ENCODE peak calls at places on chromosome 15, in nine cellular contexts. Z is tibial nerve, M is body of pancreas, B is Peyer's patch, G is gastrocnemius medialis, R is heart left ventricle, Q is prostate gland, N is breast epithelium, H is sigmoid colon. F is an unnamed sample. For H3K4me1, the result is how much of the 10 kb centered on the place peaks cover.

GRCh38 chr15:81010086-81010485 is 9.4 kb downstream of the TLNRD1 start:
- DNase-seq in Z (no peak), M (no peak), B (no peak), G (no peak), R (no peak), Q (no peak), N (no peak), H (no peak), F (no peak)

GRCh38 chr15:40306371-40306770 is 1.4 kb downstream of the PLCB2 start:
- DNase-seq in Z (no peak), M (peak), B (no peak), G (no peak), R (no peak), Q (no peak), N (no peak), H (peak), F (no peak)

GRCh38 chr15:73809728-73810501 is 56.8 kb upstream of the INSYN1 start:
- DNase-seq in Z (no peak), M (peak), B (no peak), G (no peak), R (peak), Q (no peak), N (no peak), H (no peak), F (peak)

GRCh38 chr15:66841953-66842681 is 140.1 kb downstream of the SMAD6 start:
- DNase-seq in Z (peak), M (peak), B (peak), G (peak), R (peak), Q (peak), N (peak), H (peak), F (peak)

GRCh38 chr15:70714575-70714974 is 48.8 kb downstream of the UACA start:
- DNase-seq in Z (no peak), M (no peak), B (no peak), G (no peak), R (no peak), Q (peak), N (no peak), H (no peak), F (no peak)

GRCh38 chr15:89781891-89782618 is 5.9 kb downstream of the MESP2 start:
- DNase-seq in Z (no peak), M (peak), B (no peak), G (no peak), R (no peak), Q (no peak), N (no peak), H (no peak), F (peak)

GRCh38 chr15:36632196-36632595 is 52.8 kb downstream of the CDIN1 start:
- DNase-seq in Z (no peak), M (no peak), B (no peak), G (no peak), R (no peak), Q (no peak), N (no peak), H (no peak), F (no peak)

GRCh38 chr15:91752081-91752810 is 101.3 kb upstream of the SLCO3A1 start:
- DNase-seq in Z (no peak), M (no peak), B (no peak), G (no peak), R (no peak), Q (no peak), N (no peak), H (no peak), F (no peak)

GRCh38 chr15:77181305-77182074 is 110.6 kb upstream of the TSPAN3 start:
- DNase-seq in Z (no peak), M (no peak), B (peak), G (no peak), R (no peak), Q (no peak), N (no peak), H (no peak), F (no peak)

GRCh38 chr15:59296181-59296617 is 76.5 kb downstream of the MYO1E start:
- DNase-seq in Z (no peak), M (peak), B (no peak), G (peak), R (no peak), Q (no peak), N (no peak), H (no peak), F (no peak)

GRCh38 chr15:41620536-41621199 is 39.5 kb upstream of the MGA start:
- DNase-seq in Z (no peak), M (no peak), B (peak), G (no peak), R (no peak), Q (no peak), N (no peak), H (no peak), F (no peak)

GRCh38 chr15:68721886-68722285 is 98.8 kb downstream of the ANP32A start:
- DNase-seq in Z (no peak), M (no peak), B (no peak), G (no peak), R (no peak), Q (no peak), N (no peak), H (no peak), F (no peak)

GRCh38 chr15:78092111-78093041 is at the start of gene SH2D7:
- DNase-seq in Z (no peak), M (no peak), B (no peak), G (no peak), R (peak), Q (no peak), N (no peak), H (peak), F (no peak)

GRCh38 chr15:70560617-70561328 is 202.6 kb downstream of the UACA start:
- DNase-seq in Z (no peak), M (no peak), B (no peak), G (no peak), R (no peak), Q (no peak), N (no peak), H (peak), F (no peak)

GRCh38 chr15:40821195-40821594 is 7.3 kb downstream of the PPP1R14D start:
- DNase-seq in Z (no peak), M (no peak), B (no peak), G (no peak), R (no peak), Q (no peak), N (no peak), H (no peak), F (no peak)

GRCh38 chr15:52098328-52098727 is 14.2 kb downstream of the BCL2L10 start:
- DNase-seq in Z (no peak), M (no peak), B (no peak), G (no peak), R (no peak), Q (no peak), N (no peak), H (no peak), F (no peak)

GRCh38 chr15:62909257-62909656 is 133.3 kb upstream of the TPM1 start:
- DNase-seq in Z (no peak), M (no peak), B (no peak), G (no peak), R (no peak), Q (no peak), N (no peak), H (no peak), F (no peak)

GRCh38 chr15:66802087-66803001 is 100.3 kb downstream of the SMAD6 start:
- DNase-seq in Z (no peak), M (no peak), B (no peak), G (no peak), R (no peak), Q (no peak), N (no peak), H (no peak), F (no peak)

GRCh38 chr15:69359724-69360123 is 54.4 kb upstream of the KIF23 start:
- DNase-seq in Z (no peak), M (no peak), B (no peak), G (no peak), R (no peak), Q (no peak), N (no peak), H (no peak), F (peak)

GRCh38 chr15:88904808-88905327 is 8.3 kb downstream of the MFGE8 start:
- DNase-seq in Z (peak), M (peak), B (peak), G (peak), R (peak), Q (peak), N (peak), H (peak), F (peak)

GRCh38 chr15:56047354-56047753 is 53.9 kb upstream of the NEDD4 start:
- DNase-seq in Z (no peak), M (no peak), B (no peak), G (no peak), R (no peak), Q (no peak), N (no peak), H (no peak), F (no peak)

GRCh38 chr15:50257206-50257735 is 8.3 kb downstream of the HDC start:
- DNase-seq in Z (no peak), M (no peak), B (no peak), G (no peak), R (no peak), Q (no peak), N (no peak), H (no peak), F (no peak)

GRCh38 chr15:50257924-50258323 is 7.6 kb downstream of the HDC start:
- DNase-seq in Z (no peak), M (no peak), B (no peak), G (no peak), R (no peak), Q (no peak), N (no peak), H (no peak), F (no peak)

GRCh38 chr15:50260969-50261496 is 4.5 kb downstream of the HDC start:
- DNase-seq in Z (no peak), M (no peak), B (no peak), G (no peak), R (no peak), Q (no peak), N (no peak), H (no peak), F (no peak)

GRCh38 chr15:50261979-50262378 is 3.5 kb downstream of the HDC start:
- DNase-seq in Z (no peak), M (no peak), B (no peak), G (no peak), R (no peak), Q (no peak), N (no peak), H (no peak), F (no peak)

DNA sequence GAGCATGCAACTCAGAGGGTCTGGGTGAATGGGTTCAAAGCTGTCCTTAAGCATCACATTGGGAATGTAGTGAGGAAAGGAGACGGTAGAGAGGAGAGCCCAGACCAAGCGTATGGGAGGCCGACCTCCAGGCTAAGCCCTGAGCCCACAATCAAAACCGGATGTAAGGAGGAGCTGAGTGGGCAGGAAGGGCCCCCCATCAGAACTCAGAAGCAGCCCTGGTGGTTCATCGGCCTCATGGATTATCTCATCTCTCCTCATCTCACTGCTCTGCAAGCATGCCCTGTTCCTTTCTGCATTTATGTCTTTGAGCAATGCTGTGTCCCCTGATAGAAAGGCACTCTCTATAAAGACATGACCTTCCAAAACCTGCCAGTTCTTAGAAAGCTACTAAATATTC is 6.2 kb downstream of the HDC start:
- DNase-seq in Z (no peak), M (no peak), B (no peak), G (no peak), R (no peak), Q (no peak), N (no peak), H (no peak), F (no peak)
- H3K4me1 ChIP-seq in Z (under half), M (under half), B (under half), G (under half), R (under half), Q (under half), N (under half), H (under half), F (under half)

GRCh38 chr15:93028111-93028631 is 60.8 kb downstream of the RGMA start:
- DNase-seq in Z (no peak), M (no peak), B (no peak), G (no peak), R (no peak), Q (no peak), N (no peak), H (peak), F (peak)
- TF ChIP-seq POLR2A in Z (no peak), M (no peak), B (no peak), G (no peak), R (no peak), Q (no peak), N (no peak), H (no peak), F (no peak)

DNA sequence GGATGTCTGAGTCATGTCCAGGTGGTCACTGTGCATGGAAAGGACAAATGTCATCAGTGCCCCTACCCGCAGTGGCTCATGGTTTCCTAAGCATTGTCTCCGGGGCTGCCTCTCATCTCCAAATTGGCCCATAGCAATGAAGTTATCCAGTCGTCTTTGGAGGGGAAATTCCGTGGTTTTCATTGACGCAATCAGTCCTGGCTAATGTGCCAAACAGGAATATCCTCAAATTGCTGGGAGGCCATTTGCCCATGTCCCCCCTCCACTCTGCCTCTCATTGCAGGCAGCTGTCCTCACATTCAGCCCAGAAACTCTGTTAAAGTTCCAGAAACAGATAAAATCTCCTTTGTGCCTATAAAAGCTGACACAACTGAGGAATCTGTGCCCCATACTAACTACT is 81.6 kb downstream of the MCTP2 start:
- DNase-seq in Z (no peak), M (no peak), B (no peak), G (no peak), R (no peak), Q (no peak), N (no peak), H (no peak), F (no peak)
- TF ChIP-seq CTCF in Z (no peak), M (no peak), B (no peak), G (no peak), R (no peak), Q (no peak), N (no peak), H (no peak), F (no peak)

DNA sequence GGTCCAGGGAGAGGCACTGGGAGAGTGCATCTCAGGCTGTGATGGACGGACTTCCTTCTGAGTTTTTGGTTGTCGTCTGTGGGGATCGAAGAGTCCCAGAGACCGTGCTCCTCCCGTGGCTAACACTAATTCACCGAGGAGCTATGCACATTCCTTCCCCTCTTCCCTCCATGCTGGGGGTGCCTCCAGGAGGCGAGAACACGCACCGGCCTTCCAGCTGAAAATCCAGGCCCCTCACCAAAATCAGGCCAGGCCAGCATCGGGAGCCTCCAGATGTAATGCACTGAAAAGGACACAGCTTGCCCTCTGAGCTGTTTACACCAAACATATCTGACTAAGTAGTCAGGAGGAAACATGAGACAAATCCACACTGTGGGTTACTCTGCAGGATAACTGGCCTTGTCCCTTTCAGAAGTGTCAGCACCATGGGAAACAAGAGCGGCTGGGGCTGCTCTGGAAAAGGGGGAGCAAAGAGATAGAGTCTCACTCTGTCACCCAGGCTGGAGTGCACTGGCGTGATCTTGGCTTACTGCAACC is 5.5 kb downstream of the RNU5B-1 start:
- DNase-seq in Z (no peak), M (no peak), B (no peak), G (no peak), R (no peak), Q (no peak), N (no peak), H (no peak), F (no peak)
- H3K4me1 ChIP-seq in Z (under half), M (under half), B (under half), G (under half), R (under half), Q (under half), N (under half), H (under half), F (under half)

GRCh38 chr15:100705065-100705464 is 102.7 kb downstream of the ASB7 start:
- DNase-seq in Z (no peak), M (no peak), B (no peak), G (no peak), R (no peak), Q (no peak), N (peak), H (no peak), F (no peak)

GRCh38 chr15:100703671-100704070 is 101.3 kb downstream of the ASB7 start:
- DNase-seq in Z (no peak), M (no peak), B (no peak), G (no peak), R (no peak), Q (no peak), N (peak), H (no peak), F (no peak)

GRCh38 chr15:100704281-100705055 is 102.1 kb downstream of the ASB7 start:
- DNase-seq in Z (no peak), M (no peak), B (no peak), G (no peak), R (no peak), Q (no peak), N (peak), H (no peak), F (no peak)

GRCh38 chr15:100705841-100706240 is 103.5 kb downstream of the ASB7 start:
- DNase-seq in Z (no peak), M (no peak), B (no peak), G (no peak), R (no peak), Q (no peak), N (peak), H (no peak), F (no peak)

GRCh38 chr15:100703032-100703578 is 100.7 kb downstream of the ASB7 start:
- DNase-seq in Z (no peak), M (no peak), B (no peak), G (no peak), R (no peak), Q (no peak), N (peak), H (no peak), F (no peak)
- TF ChIP-seq POLR2A in Z (no peak), M (no peak), B (no peak), G (no peak), R (no peak), Q (no peak), N (no peak), H (no peak), F (no peak)

DNA sequence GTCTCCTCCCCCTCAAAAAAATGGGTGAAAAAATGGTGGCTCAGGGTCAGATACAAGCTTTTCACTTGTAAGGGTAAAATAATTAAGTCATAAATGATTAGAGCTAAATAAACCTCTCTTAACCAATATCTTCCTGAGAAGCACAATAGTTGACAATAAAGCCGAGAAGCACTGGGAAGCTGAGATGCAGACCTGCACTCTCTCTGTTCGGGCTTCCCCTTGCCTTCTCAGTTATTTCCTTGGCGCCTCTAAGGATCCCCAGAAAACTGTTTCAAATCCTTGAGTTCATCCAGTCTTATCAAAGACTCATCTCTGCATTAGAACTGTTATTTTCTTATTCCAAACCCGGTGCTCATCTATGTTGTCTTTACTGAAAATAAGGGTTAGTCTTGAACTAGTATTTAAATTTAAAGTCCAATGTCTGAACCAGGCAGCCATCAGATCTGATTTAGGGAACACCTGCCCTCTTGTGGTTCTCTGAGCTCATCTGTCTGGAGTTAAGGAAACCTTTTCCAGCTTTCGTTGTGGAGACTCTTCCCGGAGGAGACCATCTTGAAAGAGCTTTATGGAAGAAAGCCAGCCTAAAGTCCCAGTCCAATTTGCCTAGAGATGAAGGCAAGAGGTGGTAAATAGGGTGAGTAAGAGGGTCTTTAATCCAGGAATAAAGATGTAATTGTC is 256.4 kb upstream of the MCTP2 start:
- DNase-seq in Z (no peak), M (peak), B (no peak), G (no peak), R (no peak), Q (peak), N (no peak), H (no peak), F (peak)
- TF ChIP-seq CTCF in Z (peak), M (peak), B (no peak), G (peak), R (peak), Q (no peak), N (peak), H (peak), F (peak)